ENCODE peak calls at places on chromosomes 7 and 10, in eight cellular contexts. Q is IMR-90, A is psoas muscle, H is hepatocyte, S is GM23248, K is transverse colon, J is Peyer's patch, Y is Caco-2. O is an unnamed sample. For H3K9me3, the result is how much of the 10 kb centered on the place peaks cover.

GRCh38 chr10:70651661-70652060 is 20.6 kb upstream of the ADAMTS14 start:
- DNase-seq in K (no peak), Q (no peak), A (no peak), J (no peak), H (no peak), Y (peak), S (no peak), O (no peak)

GRCh38 chr7:17989546-17989945 is 38.1 kb downstream of the PRPS1L1 start:
- DNase-seq in J (no peak), S (peak), H (no peak), Q (peak), A (no peak), K (peak), Y (no peak), O (no peak)

GRCh38 chr7:115707236-115707635 is 323.3 kb downstream of the TFEC start:
- DNase-seq in Q (peak), H (peak), A (no peak), Y (peak), J (no peak), S (peak), K (peak), O (no peak)

GRCh38 chr7:39683216-39683845 is 60.0 kb downstream of the RALA start:
- DNase-seq in H (peak), S (peak), A (no peak), Q (peak), Y (no peak), K (no peak), J (no peak), O (no peak)

GRCh38 chr7:36986429-36987362 is 262.4 kb upstream of the AOAH start:
- DNase-seq in Q (peak), S (peak), H (peak), Y (peak), J (peak), K (peak), A (peak), O (peak)

GRCh38 chr7:122300607-122301079 is 3.9 kb downstream of the FEZF1 start:
- DNase-seq in K (no peak), S (peak), H (no peak), J (no peak), Y (no peak), Q (no peak), A (no peak), O (no peak)

GRCh38 chr7:133561361-133561760 is 308.5 kb downstream of the EXOC4 start:
- DNase-seq in J (no peak), Y (no peak), A (no peak), Q (peak), K (no peak), H (no peak), S (peak), O (no peak)

GRCh38 chr7:43314379-43315158 is 202.1 kb downstream of the HECW1 start:
- DNase-seq in J (no peak), S (no peak), Y (no peak), K (no peak), H (no peak), A (no peak), Q (no peak), O (no peak)

GRCh38 chr7:21253740-21254687 is 173.9 kb upstream of the SP4 start:
- DNase-seq in Y (peak), S (peak), J (no peak), K (peak), A (no peak), Q (peak), H (peak), O (no peak)

GRCh38 chr10:69843923-69844322 is 42.2 kb downstream of the COL13A1 start:
- DNase-seq in H (no peak), S (no peak), A (no peak), Q (no peak), Y (no peak), K (no peak), J (no peak), O (no peak)

GRCh38 chr10:133442191-133442966 is 11.4 kb upstream of the SCART1 start:
- DNase-seq in A (peak), Q (no peak), K (no peak), H (peak), S (no peak), J (peak), Y (no peak), O (peak)

GRCh38 chr7:142498364-142498763 is 240.5 kb upstream of the PRSS58 start:
- DNase-seq in H (no peak), A (no peak), S (peak), Q (peak), J (no peak), Y (no peak), K (no peak), O (no peak)

GRCh38 chr7:5450549-5451327 is 27.1 kb upstream of the TNRC18 start:
- DNase-seq in A (peak), Y (peak), J (no peak), K (peak), Q (peak), S (peak), H (peak), O (no peak)

GRCh38 chr10:51224610-51225230 is 150.4 kb downstream of the PRKG1 start:
- DNase-seq in A (no peak), J (no peak), H (peak), S (peak), Q (peak), Y (no peak), K (no peak), O (no peak)

GRCh38 chr7:107563072-107563760 is 504 bp downstream of the COG5 start:
- DNase-seq in Y (no peak), A (no peak), J (peak), H (no peak), S (no peak), Q (peak), K (no peak), O (no peak)

GRCh38 chr10:64086083-64086772 is 565.0 kb downstream of the REEP3 start:
- DNase-seq in H (no peak), J (no peak), Q (no peak), Y (no peak), K (no peak), S (no peak), A (no peak), O (no peak)

GRCh38 chr7:137681657-137682562 is 164.9 kb downstream of the DGKI start:
- DNase-seq in H (no peak), Y (no peak), Q (peak), J (no peak), A (no peak), K (no peak), S (peak), O (no peak)

GRCh38 chr7:77415474-77415821 is 701 bp downstream of the GSAP start:
- DNase-seq in A (no peak), Y (no peak), H (peak), K (peak), J (peak), Q (no peak), S (peak), O (peak)

GRCh38 chr7:136015638-136016037 is 38.5 kb upstream of the MTPN start:
- DNase-seq in J (no peak), H (no peak), Q (no peak), Y (no peak), K (no peak), S (no peak), A (no peak), O (no peak)

GRCh38 chr7:106056513-106057203 is 55.5 kb downstream of the SYPL1 start:
- DNase-seq in K (peak), Y (peak), Q (peak), S (peak), H (peak), A (peak), J (peak), O (peak)

GRCh38 chr10:30447125-30447799 is 13.3 kb downstream of the MAP3K8 start:
- DNase-seq in Y (no peak), S (peak), H (no peak), A (no peak), Q (peak), K (no peak), J (no peak), O (no peak)

GRCh38 chr10:80408198-80409085 is at the start of gene PRXL2A:
- DNase-seq in A (peak), S (peak), H (peak), J (peak), K (peak), Q (no peak), Y (peak), O (peak)

GRCh38 chr10:125006188-125006680 is 64.3 kb downstream of the ZRANB1 start:
- DNase-seq in K (peak), H (no peak), S (peak), Y (peak), J (no peak), A (no peak), Q (peak), O (no peak)

GRCh38 chr10:95071107-95071660 is 1.9 kb upstream of the CYP2C8 start:
- DNase-seq in S (no peak), H (no peak), J (no peak), K (no peak), Y (no peak), A (no peak), Q (no peak), O (no peak)

GRCh38 chr7:149855368-149856305 is 17.5 kb downstream of the ZNF862 start:
- DNase-seq in J (no peak), S (peak), H (peak), Y (no peak), Q (peak), K (no peak), A (no peak), O (no peak)

GRCh38 chr7:47361746-47362215 is 220.1 kb downstream of the TNS3 start:
- DNase-seq in A (no peak), Q (peak), Y (no peak), H (no peak), K (peak), J (no peak), S (peak), O (no peak)

GRCh38 chr10:103053659-103054581 is 135.8 kb downstream of the CNNM2 start:
- DNase-seq in S (peak), Y (peak), H (peak), Q (peak), K (peak), J (peak), A (peak), O (no peak)

GRCh38 chr10:31620236-31621151 is 301.5 kb downstream of the ZEB1 start:
- DNase-seq in Y (no peak), K (peak), S (peak), H (no peak), A (peak), J (no peak), Q (peak), O (no peak)

GRCh38 chr7:158001003-158001402 is 586.6 kb downstream of the PTPRN2 start:
- DNase-seq in S (no peak), A (no peak), J (no peak), H (no peak), Y (no peak), K (no peak), Q (no peak), O (no peak)
- H3K9me3 ChIP-seq in S (under half), A (under half), J (under half), H (under half), Y (under half), K (under half), Q (under half), O (under half)

DNA sequence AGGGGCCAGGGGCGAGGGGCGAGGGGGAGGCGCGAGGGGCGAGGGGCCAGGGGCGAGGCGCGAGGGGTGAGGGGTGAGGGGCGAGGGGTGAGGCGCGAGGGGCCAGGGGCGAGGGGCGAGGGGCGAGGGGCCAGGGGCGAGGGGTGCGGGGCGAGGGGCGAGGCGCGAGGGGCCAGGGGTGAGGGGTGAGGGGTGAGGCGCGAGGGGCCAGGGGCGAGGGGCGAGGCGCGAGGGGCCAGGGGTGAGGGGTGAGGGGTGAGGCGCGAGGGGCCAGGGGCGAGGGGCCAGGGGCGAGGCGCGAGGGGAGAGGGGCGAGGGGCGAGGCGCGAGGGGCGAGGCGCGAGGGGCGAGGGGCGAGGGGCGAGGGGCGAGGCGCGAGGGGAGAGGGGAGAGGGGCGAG is 192.3 kb downstream of the PTPRN2 start:
- DNase-seq in S (no peak), J (no peak), Q (no peak), H (no peak), K (no peak), Y (no peak), A (no peak), O (no peak)
- H3K9me3 ChIP-seq in S (under half), J (under half), Q (under half), H (under half), K (under half), Y (under half), A (under half), O (under half)

GRCh38 chr10:97333601-97334369 is 744 bp downstream of the FRAT2 start:
- DNase-seq in Y (peak), A (peak), S (peak), Q (peak), H (peak), J (peak), K (peak), O (no peak)
- H3K9me3 ChIP-seq in Y (under half), A (under half), S (under half), Q (under half), H (under half), J (under half), K (under half), O (under half)

DNA sequence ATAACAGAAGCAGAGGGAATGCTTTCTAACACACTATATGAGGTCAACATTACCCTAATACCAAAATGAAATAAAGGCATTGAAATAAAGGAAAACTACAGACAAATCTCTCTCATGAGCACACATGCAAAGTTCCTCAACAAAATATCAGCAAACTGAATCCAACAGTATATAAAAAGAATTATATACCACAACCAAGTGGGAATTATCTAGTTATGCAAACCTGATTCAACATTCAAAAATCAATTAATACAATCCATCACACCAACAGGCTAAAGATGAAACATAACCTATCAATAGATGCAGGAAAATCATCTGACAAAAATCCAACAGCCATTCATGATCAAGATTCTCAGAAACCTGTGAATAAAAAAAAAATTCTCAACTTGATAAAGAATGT is 34.5 kb downstream of the LMBR1 start:
- DNase-seq in S (no peak), K (no peak), Y (no peak), Q (no peak), H (no peak), A (no peak), J (no peak), O (no peak)
- H3K9me3 ChIP-seq in S (under half), K (under half), Y (under half), Q (under half), H (under half), A (under half), J (under half), O (under half)

DNA sequence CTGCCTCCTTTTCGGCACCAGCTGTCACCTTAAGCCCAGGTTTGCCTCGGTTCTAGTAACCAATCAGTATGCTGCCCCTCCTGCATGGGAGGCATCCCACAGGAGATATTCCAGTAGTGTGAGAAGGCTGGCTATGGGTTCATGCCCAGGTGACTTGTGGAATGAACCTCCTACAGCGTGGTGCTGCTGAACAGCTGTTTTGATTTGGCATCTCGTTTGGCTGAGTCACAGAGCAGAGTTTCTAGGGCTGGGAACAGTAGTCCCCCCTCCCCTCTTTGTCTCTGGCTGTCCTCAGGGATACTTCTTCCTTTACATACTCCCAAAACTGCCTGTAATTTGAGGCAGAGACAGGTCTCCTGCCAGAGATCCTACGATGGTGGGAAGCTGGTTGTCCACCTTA is 16.1 kb downstream of the R3HCC1L start:
- DNase-seq in Y (no peak), S (no peak), J (no peak), A (no peak), H (no peak), K (no peak), Q (peak), O (no peak)
- H3K9me3 ChIP-seq in Y (under half), S (under half), J (under half), A (under half), H (under half), K (under half), Q (under half), O (under half)

GRCh38 chr10:108375691-108376090 is 1211.2 kb upstream of the SORCS1 start:
- DNase-seq in S (peak), Y (no peak), J (no peak), Q (no peak), H (no peak), A (no peak), K (no peak), O (no peak)
- H3K9me3 ChIP-seq in S (under half), Y (under half), J (under half), Q (under half), H (under half), A (under half), K (under half), O (under half)

DNA sequence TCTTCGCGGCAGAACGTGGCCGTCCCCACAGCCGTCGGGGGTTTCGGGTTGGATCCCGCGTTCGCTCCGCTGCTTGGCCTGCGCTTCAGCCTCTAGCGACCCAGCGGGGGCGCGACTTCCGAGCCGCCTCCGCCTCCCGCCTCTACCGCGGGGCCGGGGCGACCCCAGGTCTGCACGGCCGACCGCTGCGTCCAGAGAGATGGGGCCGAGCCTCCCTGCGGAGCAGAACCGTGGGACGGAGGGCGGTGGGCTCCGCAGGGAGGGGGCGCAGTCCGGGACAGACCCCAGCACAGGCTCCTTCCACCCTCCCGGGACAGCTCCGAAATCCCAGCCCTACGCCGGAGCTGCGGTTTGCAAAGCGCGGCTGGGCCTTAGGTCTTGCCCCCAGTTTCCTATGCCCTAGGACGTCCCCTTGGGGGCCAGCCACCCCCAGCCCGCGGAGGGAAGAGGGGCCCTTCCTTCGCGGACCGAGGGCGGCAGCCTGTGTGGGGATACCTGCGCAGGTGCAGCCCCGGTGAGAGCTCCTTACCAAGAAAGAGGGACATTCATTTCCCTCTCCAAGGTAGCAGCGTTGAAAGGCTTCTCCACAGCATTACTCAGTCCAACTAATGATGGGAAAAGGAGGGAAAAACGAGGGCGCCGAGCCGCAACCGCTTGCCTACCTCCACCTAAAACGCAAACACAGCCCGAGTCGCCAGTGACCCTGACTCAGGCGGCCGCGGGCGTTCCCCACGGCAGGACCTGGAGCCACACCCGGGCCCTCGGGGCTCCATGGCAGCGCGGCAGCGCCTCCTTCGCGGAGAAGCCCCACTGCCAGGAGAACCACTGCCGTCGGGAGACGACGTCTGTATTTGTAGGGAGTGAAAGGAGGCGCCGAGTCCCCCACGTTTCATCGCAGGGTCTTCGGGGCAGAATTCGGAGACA is 115.7 kb downstream of the BMS1 start:
- DNase-seq in S (no peak), Q (no peak), J (no peak), A (no peak), Y (no peak), H (no peak), K (no peak), O (no peak)
- H3K9me3 ChIP-seq in S (under half), Q (under half), J (under half), A (under half), Y (under half), H (under half), K (under half), O (under half)

GRCh38 chr7:65279795-65280194 is 93.9 kb upstream of the ZNF92 start:
- DNase-seq in H (no peak), Q (no peak), J (no peak), Y (no peak), A (no peak), K (no peak), S (no peak), O (no peak)

DNA sequence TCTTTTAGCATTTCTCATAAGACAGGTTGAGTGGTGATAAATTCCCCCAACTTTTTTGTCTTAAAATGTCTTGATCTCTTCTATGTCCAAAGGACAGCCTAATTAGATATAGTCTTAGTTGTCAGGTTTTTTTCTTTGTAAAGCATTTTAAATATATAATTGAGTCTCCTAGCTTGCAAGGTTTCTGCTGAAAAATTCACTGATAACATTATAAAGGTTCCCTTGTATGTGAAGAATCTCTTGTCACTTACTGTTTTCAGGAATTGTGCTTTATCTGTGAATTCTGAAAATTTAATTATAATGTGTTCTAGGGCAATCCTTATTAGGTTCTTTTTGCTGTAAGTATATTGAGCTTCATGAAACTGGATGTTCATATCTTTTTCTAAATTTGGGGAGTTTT is 96.8 kb upstream of the ZNF92 start:
- DNase-seq in Q (no peak), K (no peak), S (no peak), J (no peak), Y (no peak), A (no peak), H (no peak), O (no peak)
- H3K9me3 ChIP-seq in Q (under half), K (under half), S (under half), J (under half), Y (under half), A (under half), H (under half), O (under half)